ENCODE peak calls at places on chromosome 7, in six cellular contexts. Q is HCT116, W is GM23248, Z is neural progenitor cell, Y is hepatocyte, A is PC-3. M is an unnamed sample.

GRCh38 chr7:152956006-152956405 is 196.5 kb downstream of the ACTR3B start:
- DNase-seq in Q (no peak), W (no peak), Z (peak; percentile 15), Y (no peak), A (no peak), M (peak; percentile 59)

GRCh38 chr7:139731802-139732470 is 45.9 kb downstream of the HIPK2 start:
- DNase-seq in Q (peak; percentile 79), W (peak; percentile 92), Z (no peak), Y (peak; percentile 63), A (peak; percentile 97), M (no peak)

GRCh38 chr7:22008683-22009082 is 63.0 kb upstream of the CDCA7L start:
- DNase-seq in Q (no peak), W (no peak), Z (no peak), Y (no peak), A (no peak), M (no peak)

GRCh38 chr7:115707684-115708341 is 322.8 kb downstream of the TFEC start:
- DNase-seq in Q (no peak), W (no peak), Z (no peak), Y (no peak), A (no peak), M (no peak)

GRCh38 chr7:101330011-101330484 is 8.4 kb upstream of the IFT22 start:
- DNase-seq in Q (no peak), W (no peak), Z (no peak), Y (no peak), A (no peak), M (no peak)

GRCh38 chr7:21887353-21887752 is 58.3 kb downstream of the CDCA7L start:
- DNase-seq in Q (no peak), W (no peak), Z (no peak), Y (no peak), A (no peak), M (no peak)

GRCh38 chr7:69603937-69604494 is 5.7 kb downstream of the AUTS2 start:
- DNase-seq in Q (no peak), W (no peak), Z (no peak), Y (no peak), A (no peak), M (no peak)

GRCh38 chr7:6430271-6430940 is 17.3 kb downstream of the DAGLB start:
- DNase-seq in Q (no peak), W (peak; percentile 65), Z (no peak), Y (no peak), A (no peak), M (peak; percentile 59)

GRCh38 chr7:108598858-108599257 is 29.2 kb downstream of the DNAJB9 start:
- DNase-seq in Q (no peak), W (no peak), Z (no peak), Y (no peak), A (no peak), M (no peak)

GRCh38 chr7:27200761-27201230 is 905 bp upstream of the HOXA13 start:
- DNase-seq in Q (no peak), W (no peak), Z (peak; percentile 49), Y (no peak), A (peak; percentile 57), M (no peak)

GRCh38 chr7:129671276-129671675 is 59.8 kb downstream of the NRF1 start:
- DNase-seq in Q (no peak), W (no peak), Z (no peak), Y (no peak), A (no peak), M (no peak)

GRCh38 chr7:143049380-143049779 is 2.8 kb upstream of the OR6V1 start:
- DNase-seq in Q (no peak), W (no peak), Z (no peak), Y (no peak), A (no peak), M (no peak)

GRCh38 chr7:10577866-10578374 is 395.8 kb upstream of the PHF14 start:
- DNase-seq in Q (no peak), W (no peak), Z (no peak), Y (no peak), A (no peak), M (no peak)

GRCh38 chr7:52501696-52502095 is 533.7 kb upstream of the POM121L12 start:
- DNase-seq in Q (no peak), W (no peak), Z (no peak), Y (no peak), A (no peak), M (no peak)

GRCh38 chr7:34060548-34060947 is 155.2 kb downstream of the BMPER start:
- DNase-seq in Q (no peak), W (peak; percentile 88), Z (no peak), Y (no peak), A (no peak), M (no peak)

GRCh38 chr7:139680676-139681462 is 96.9 kb downstream of the HIPK2 start:
- DNase-seq in Q (peak; percentile 92), W (peak; percentile 100), Z (no peak), Y (peak; percentile 67), A (peak; percentile 98), M (no peak)

GRCh38 chr7:75712517-75713361 is 26.0 kb downstream of the HIP1 start:
- DNase-seq in Q (no peak), W (no peak), Z (no peak), Y (no peak), A (no peak), M (no peak)

GRCh38 chr7:143931739-143932138 is 3.3 kb upstream of the OR2F2 start:
- DNase-seq in Q (no peak), W (peak; percentile 62), Z (no peak), Y (no peak), A (no peak), M (no peak)

GRCh38 chr7:158424011-158424410 is 163.6 kb downstream of the PTPRN2 start:
- DNase-seq in Q (no peak), W (no peak), Z (no peak), Y (no peak), A (no peak), M (no peak)

DNA sequence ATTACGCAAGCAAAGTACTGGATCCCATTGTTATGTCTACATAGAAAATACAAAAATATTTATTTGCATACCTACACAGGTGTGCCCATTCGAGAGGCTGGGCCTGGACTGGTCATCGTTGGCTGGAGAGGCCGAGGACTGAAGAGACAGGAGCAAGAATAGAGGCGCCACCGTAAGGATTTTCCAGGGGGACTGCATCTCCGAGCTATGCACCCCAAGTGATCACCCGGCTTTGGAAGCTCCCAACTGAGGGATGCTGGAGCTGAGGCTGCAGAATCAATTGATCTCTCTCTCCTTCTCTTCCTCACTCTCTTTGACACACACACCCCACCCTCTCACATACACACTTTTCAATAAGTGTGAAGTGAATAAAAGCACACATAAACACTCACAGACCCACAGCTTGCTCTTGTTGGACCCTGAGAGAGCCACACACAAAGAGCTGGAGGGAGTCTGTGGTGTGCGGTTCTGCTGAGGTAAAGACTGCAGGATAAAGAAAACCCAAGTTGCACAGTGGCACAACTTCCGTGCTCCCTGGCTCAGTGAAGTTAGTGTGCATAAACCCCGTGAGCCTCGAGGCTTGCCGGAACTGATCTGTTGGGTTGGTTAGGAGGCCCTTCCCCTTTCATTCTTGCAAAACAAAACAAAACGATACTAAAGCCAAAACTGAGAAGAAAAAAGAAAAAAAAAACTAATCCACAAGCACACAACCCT is at the start of gene AOAH:
- DNase-seq in Q (no peak), W (no peak), Z (no peak), Y (no peak), A (no peak), M (no peak)
- H3K4me1 ChIP-seq in Q (no peaks in the 10 kb centered on the region), W (no peaks in the 10 kb centered on the region), Z (peaks cover 16% of the 10 kb centered on the region), Y (no peaks in the 10 kb centered on the region), A (no peaks in the 10 kb centered on the region), M (no peaks in the 10 kb centered on the region)

GRCh38 chr7:29642494-29643155 is 79.0 kb downstream of the PRR15 start:
- DNase-seq in Q (no peak), W (no peak), Z (no peak), Y (peak; percentile 37), A (no peak), M (no peak)

GRCh38 chr7:29649010-29649716 is 85.5 kb downstream of the PRR15 start:
- DNase-seq in Q (no peak), W (no peak), Z (no peak), Y (no peak), A (no peak), M (no peak)

GRCh38 chr7:29651467-29651866 is 87.8 kb downstream of the PRR15 start:
- DNase-seq in Q (no peak), W (no peak), Z (no peak), Y (no peak), A (no peak), M (no peak)

GRCh38 chr7:29649876-29650275 is 86.2 kb downstream of the PRR15 start:
- DNase-seq in Q (no peak), W (no peak), Z (no peak), Y (no peak), A (no peak), M (no peak)

DNA sequence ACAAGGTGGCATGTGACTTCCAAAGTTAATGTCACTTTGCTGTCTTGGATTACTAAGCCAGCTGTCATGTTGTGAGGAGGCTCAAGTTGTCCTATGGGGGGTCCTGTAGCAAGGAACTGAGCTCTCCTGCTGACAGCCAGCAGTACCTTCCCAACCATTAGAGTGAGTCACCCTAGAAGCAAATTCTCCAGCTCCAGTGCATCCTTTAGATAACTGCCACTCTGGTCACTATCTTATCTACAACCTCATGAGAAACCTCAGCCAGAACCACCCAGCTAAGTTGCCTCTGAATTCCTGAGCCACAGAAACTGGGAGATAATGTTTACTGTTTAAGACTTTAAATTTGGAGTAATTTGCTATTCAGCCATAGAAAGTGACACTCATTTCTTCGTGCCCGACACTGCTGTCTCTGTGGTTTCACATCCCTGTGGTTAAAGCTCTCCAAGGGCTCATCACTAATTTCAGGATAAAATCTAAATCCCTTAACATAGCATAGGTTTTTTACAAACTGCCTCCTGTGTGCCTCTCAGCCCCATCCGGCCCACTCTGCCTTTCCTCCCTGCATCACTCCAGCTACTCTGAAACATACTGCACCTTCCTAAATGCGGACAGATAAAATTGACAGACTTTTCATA is 83.5 kb downstream of the PRR15 start:
- DNase-seq in Q (no peak), W (no peak), Z (no peak), Y (no peak), A (no peak), M (no peak)
- TF ChIP-seq EZH2phosphoT487 in Q (no peak), W (no peak), Z (no peak), Y (no peak), A (no peak), M (no peak)

GRCh38 chr7:5424689-5425506 is 1.3 kb upstream of the TNRC18 start:
- DNase-seq in Q (no peak), W (peak; percentile 76), Z (peak; percentile 60), Y (peak; percentile 74), A (peak; percentile 51), M (peak; percentile 46)
- H3K4me1 ChIP-seq in Q (peaks cover 5% of the 10 kb centered on the region), W (no peaks in the 10 kb centered on the region), Z (peaks cover 22% of the 10 kb centered on the region), Y (no peaks in the 10 kb centered on the region), A (peaks cover 17% of the 10 kb centered on the region), M (peaks cover 35% of the 10 kb centered on the region)

DNA sequence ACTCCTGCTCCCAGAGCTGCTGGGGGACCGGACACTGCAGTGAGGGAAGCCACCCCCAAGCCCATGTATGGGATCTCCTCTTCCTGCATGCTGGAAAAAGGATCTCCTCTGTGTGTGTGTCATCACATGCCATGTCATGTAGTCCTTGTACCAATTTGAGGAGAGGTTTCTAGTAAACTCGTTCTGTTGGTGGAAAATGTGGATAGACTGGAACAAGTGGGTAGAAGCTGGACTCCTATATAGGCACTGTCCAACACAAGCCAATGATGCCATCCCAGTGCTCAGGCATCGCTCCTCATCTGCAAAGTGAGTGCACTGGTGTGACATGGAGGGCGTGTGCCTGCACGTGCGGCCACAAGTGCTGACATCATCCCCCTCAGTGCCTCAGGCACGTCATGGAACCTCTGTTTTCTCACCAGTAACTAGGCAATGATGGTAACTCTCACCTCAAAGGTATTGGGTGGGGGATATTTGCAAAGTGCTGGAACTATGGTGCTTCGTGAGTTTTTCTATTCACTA is 19.3 kb downstream of the MYO1G start:
- DNase-seq in Q (no peak), W (peak; percentile 57), Z (no peak), Y (no peak), A (no peak), M (no peak)
- TF ChIP-seq EZH2phosphoT487 in Q (no peak), W (no peak), Z (no peak), Y (no peak), A (no peak), M (no peak)